ENCODE peak calls at places on chromosome 13, in four cellular contexts. H is AG10803; R is choroid plexus epithelial cell; X is CD4-positive, CD25-positive, alpha-beta regulatory T cell. W is an unnamed sample.
A peak's percentile ranks its signal among the peaks of the same experiment; 100 is the strongest.

GRCh38 chr13:99331881-99332293 is 24.7 kb upstream of the GPR183 start:
- DNase-seq in R (no peak), H (no peak), X (no peak), W (no peak)

GRCh38 chr13:79522583-79522982 is 41.6 kb downstream of the NDFIP2 start:
- DNase-seq in X (no peak), R (peak; percentile 90), H (peak; percentile 51), W (no peak)

GRCh38 chr13:72726721-72727416 is 560 bp downstream of the MZT1 start:
- DNase-seq in X (peak; percentile 48), R (peak; percentile 23), H (peak; percentile 12), W (peak; percentile 45)

GRCh38 chr13:62321895-62322294 is 906.2 kb upstream of the PCDH20 start:
- DNase-seq in R (no peak), X (no peak), H (no peak), W (no peak)

GRCh38 chr13:38821753-38822551 is 135.1 kb downstream of the FREM2 start:
- DNase-seq in H (no peak), R (no peak), X (no peak), W (no peak)

GRCh38 chr13:40662866-40663265 is 3.6 kb downstream of the FOXO1 start:
- DNase-seq in R (peak; percentile 39), H (no peak), X (no peak), W (no peak)

GRCh38 chr13:23928985-23929384 is 31.7 kb upstream of the C1QTNF9B start:
- DNase-seq in R (peak; percentile 84), H (peak; percentile 69), X (no peak), W (no peak)

GRCh38 chr13:114021464-114022308 is 47.8 kb upstream of the C13orf46 start:
- DNase-seq in X (no peak), H (no peak), R (no peak), W (no peak)

GRCh38 chr13:23467048-23467931 is 33.8 kb upstream of the SACS start:
- DNase-seq in X (no peak), R (peak; percentile 36), H (peak; percentile 83), W (no peak)

GRCh38 chr13:25170554-25171107 is 1.5 kb downstream of the AMER2 start:
- DNase-seq in R (peak; percentile 4), X (no peak), H (no peak), W (peak; percentile 24)

GRCh38 chr13:46855664-46856063 is 41.2 kb downstream of the HTR2A start:
- DNase-seq in H (no peak), R (no peak), X (no peak), W (no peak)

GRCh38 chr13:113903361-113903760 is 39.5 kb upstream of the GAS6 start:
- DNase-seq in H (peak; percentile 95), R (no peak), X (no peak), W (no peak)

GRCh38 chr13:31073859-31074718 is 87.6 kb downstream of the HSPH1 start:
- DNase-seq in R (peak; percentile 65), H (peak; percentile 34), X (no peak), W (peak; percentile 84)

GRCh38 chr13:110135977-110136597 is 170.9 kb downstream of the COL4A1 start:
- DNase-seq in X (no peak), R (no peak), H (no peak), W (no peak)

GRCh38 chr13:81425286-81425685 is 1084.4 kb upstream of the SPRY2 start:
- DNase-seq in R (no peak), H (no peak), X (no peak), W (no peak)

GRCh38 chr13:43537124-43537523 is 249.6 kb downstream of the ENOX1 start:
- DNase-seq in X (no peak), H (peak; percentile 62), R (peak; percentile 27), W (no peak)

GRCh38 chr13:114049026-114049425 is 75.2 kb upstream of the C13orf46 start:
- DNase-seq in H (no peak), R (no peak), X (no peak), W (peak; percentile 70)

GRCh38 chr13:95226932-95227718 is 74.1 kb downstream of the ABCC4 start:
- DNase-seq in H (no peak), R (no peak), X (no peak), W (no peak)

GRCh38 chr13:113555141-113555540 is 29.4 kb upstream of the TFDP1 start:
- DNase-seq in X (no peak), H (no peak), R (no peak), W (no peak)

GRCh38 chr13:27712421-27712820 is 79.9 kb upstream of the GSX1 start:
- DNase-seq in R (peak; percentile 8), H (peak; percentile 31), X (no peak), W (peak; percentile 29)

W was measured in germinal center.